ENCODE peak calls at places on chromosomes 5 and 9, in four cellular contexts. P is H7; V is GM12865; F is CD4-positive, alpha-beta memory T cell. U is an unnamed sample.

GRCh38 chr5:163306421-163306820 is 131.0 kb upstream of the CCNG1 start:
- DNase-seq in P (no peak), V (peak), F (no peak), U (no peak)

GRCh38 chr9:35914307-35914807 is 5.1 kb downstream of the SPAAR start:
- DNase-seq in P (peak), V (peak), F (no peak), U (no peak)

GRCh38 chr9:3191715-3192114 is 334.1 kb downstream of the RFX3 start:
- DNase-seq in P (no peak), V (no peak), F (no peak), U (no peak)

GRCh38 chr9:133148351-133149129 is 15.2 kb downstream of the GBGT1 start:
- DNase-seq in P (peak), V (peak), F (peak), U (no peak)

GRCh38 chr5:100777680-100778281 is 125.3 kb downstream of the ST8SIA4 start:
- DNase-seq in P (no peak), V (peak), F (no peak), U (peak)

GRCh38 chr5:50807661-50808060 is 141.2 kb downstream of the PARP8 start:
- DNase-seq in P (no peak), V (no peak), F (no peak), U (peak)

GRCh38 chr5:112626715-112627114 is 111.0 kb upstream of the APC start:
- DNase-seq in P (no peak), V (no peak), F (no peak), U (no peak)

GRCh38 chr5:135437796-135438560 is 9.2 kb downstream of the DCANP1 start:
- DNase-seq in P (peak), V (no peak), F (no peak), U (peak)

GRCh38 chr5:77718934-77719610 is 57.1 kb downstream of the TBCA start:
- DNase-seq in P (no peak), V (peak), F (no peak), U (no peak)

GRCh38 chr5:92944903-92945629 is 636.0 kb downstream of the NR2F1-AS1 start:
- DNase-seq in P (no peak), V (no peak), F (no peak), U (peak)

GRCh38 chr5:41794478-41794877 is 75.7 kb downstream of the OXCT1 start:
- DNase-seq in P (no peak), V (no peak), F (no peak), U (peak)

GRCh38 chr5:135213466-135214239 is 179.6 kb upstream of the PITX1 start:
- DNase-seq in P (no peak), V (no peak), F (no peak), U (no peak)

GRCh38 chr9:14561929-14562386 is 131.3 kb downstream of the ZDHHC21 start:
- DNase-seq in P (peak), V (no peak), F (no peak), U (no peak)

GRCh38 chr5:132659598-132660493 is 1.9 kb downstream of the IL13 start:
- DNase-seq in P (peak), V (peak), F (no peak), U (no peak)

GRCh38 chr5:181223729-181224389 is 778 bp downstream of the TRIM41 start:
- DNase-seq in P (peak), V (peak), F (peak), U (no peak)

GRCh38 chr5:14165375-14166091 is 22.4 kb downstream of the TRIO start:
- DNase-seq in P (no peak), V (no peak), F (no peak), U (no peak)

GRCh38 chr9:103700558-103700957 is 393.6 kb upstream of the SMC2 start:
- DNase-seq in P (no peak), V (no peak), F (no peak), U (peak)

GRCh38 chr9:12091865-12092527 is 601.2 kb upstream of the TYRP1 start:
- DNase-seq in P (peak), V (no peak), F (no peak), U (no peak)

GRCh38 chr5:169499990-169500389 is 83.6 kb upstream of the SPDL1 start:
- DNase-seq in P (no peak), V (no peak), F (no peak), U (no peak)

GRCh38 chr5:80885698-80886000 is 74.5 kb upstream of the RASGRF2 start:
- DNase-seq in P (no peak), V (no peak), F (no peak), U (no peak)

GRCh38 chr9:122366074-122366672 is 4.7 kb upstream of the PTGS1 start:
- DNase-seq in P (no peak), V (no peak), F (no peak), U (no peak)

GRCh38 chr9:69801994-69802393 is 18.6 kb upstream of the CFAP95 start:
- DNase-seq in P (no peak), V (no peak), F (no peak), U (no peak)

GRCh38 chr5:38789777-38790176 is 56.0 kb upstream of the OSMR start:
- DNase-seq in P (no peak), V (no peak), F (no peak), U (no peak)

GRCh38 chr5:74143724-74144330 is 496.7 kb downstream of the ENC1 start:
- DNase-seq in P (no peak), V (no peak), F (no peak), U (no peak)

GRCh38 chr9:22097712-22098111 is 88.6 kb upstream of the CDKN2B start:
- DNase-seq in P (no peak), V (no peak), F (no peak), U (no peak)

GRCh38 chr5:126970517-126971017 is 59.8 kb downstream of the MARCHF3 start:
- DNase-seq in P (no peak), V (no peak), F (no peak), U (peak)

GRCh38 chr5:51226420-51226735 is 156.9 kb upstream of the ISL1 start:
- DNase-seq in P (peak), V (no peak), F (no peak), U (no peak)

DNA sequence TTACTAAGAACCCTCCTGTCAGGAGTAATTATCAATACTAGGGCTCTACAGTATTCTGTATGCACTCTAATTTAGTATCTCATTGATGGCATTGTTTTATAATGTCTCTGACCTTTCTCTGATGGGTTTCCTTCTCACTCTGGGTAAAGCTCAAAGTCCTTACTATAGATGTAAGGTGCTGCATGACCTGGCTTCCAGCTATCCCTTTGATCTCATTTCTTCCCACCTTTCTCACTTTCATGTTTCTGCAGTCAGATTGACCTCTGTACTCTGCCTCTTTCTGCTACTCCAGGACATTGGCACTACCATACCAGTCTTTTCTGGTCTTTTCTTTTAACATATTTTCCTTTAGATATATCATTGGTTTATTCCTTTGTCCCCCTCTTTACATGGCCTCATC is 2332.8 kb upstream of the C9orf72 start:
- DNase-seq in P (no peak), V (no peak), F (no peak), U (no peak)
- H3K4me3 ChIP-seq in P (no peak), V (no peak), F (no peak), U (no peak)

GRCh38 chr9:92463989-92464388 is 18.3 kb downstream of the ASPN start:
- DNase-seq in P (no peak), V (no peak), F (no peak), U (peak)
- H3K4me3 ChIP-seq in P (no peak), V (no peak), F (no peak), U (no peak)

GRCh38 chr9:100427366-100428263 is 672 bp downstream of the MSANTD3 start:
- DNase-seq in P (no peak), V (peak), F (peak), U (no peak)

GRCh38 chr9:100432736-100433135 is 5.8 kb downstream of the MSANTD3 start:
- DNase-seq in P (no peak), V (no peak), F (no peak), U (no peak)

GRCh38 chr9:100428871-100429654 is 2.1 kb downstream of the MSANTD3 start:
- DNase-seq in P (no peak), V (peak), F (no peak), U (peak)

GRCh38 chr9:100426532-100427365 is at the start of gene MSANTD3:
- DNase-seq in P (peak), V (peak), F (peak), U (no peak)

DNA sequence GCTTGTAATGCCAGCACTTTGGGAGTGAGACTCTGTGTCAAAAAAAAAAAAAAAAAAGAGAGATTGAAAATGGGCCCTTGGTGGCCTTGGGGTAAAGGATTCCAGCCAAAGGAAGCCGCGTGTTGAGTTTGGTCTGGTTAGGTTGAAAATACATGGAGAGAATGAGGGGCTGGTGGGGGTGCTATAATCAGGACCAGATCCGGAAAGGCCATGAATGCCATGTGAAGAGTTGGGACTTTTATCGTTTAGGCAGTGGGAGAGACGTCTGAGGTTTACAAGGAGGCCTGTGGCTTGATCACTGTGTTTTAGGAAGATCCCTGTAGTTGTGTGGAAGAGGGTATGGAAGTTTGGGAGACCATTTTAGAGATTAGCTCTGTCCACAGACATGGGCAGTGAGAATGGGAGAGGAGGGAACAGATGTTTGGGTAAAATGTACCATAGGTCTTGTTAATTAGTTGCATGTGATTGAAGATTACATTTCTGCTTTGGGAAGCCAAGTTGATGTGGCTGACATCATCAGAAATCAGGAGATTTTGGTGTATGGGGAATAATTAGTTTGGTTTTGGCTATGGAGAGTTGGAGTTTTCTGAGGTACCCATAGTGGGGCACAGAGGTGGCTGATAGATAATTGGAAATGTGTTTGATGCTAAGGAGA is 3.5 kb downstream of the MSANTD3 start:
- DNase-seq in P (no peak), V (no peak), F (no peak), U (no peak)
- H3K4me3 ChIP-seq in P (no peak), V (no peak), F (no peak), U (no peak)

GRCh38 chr5:59766394-59766793 is 127.1 kb downstream of the PDE4D start:
- DNase-seq in P (no peak), V (no peak), F (no peak), U (no peak)
- H3K4me3 ChIP-seq in P (no peak), V (peak), F (no peak), U (no peak)

GRCh38 chr9:98943682-98944129 is at the start of gene COL15A1:
- DNase-seq in P (peak), V (no peak), F (no peak), U (no peak)
- H3K4me3 ChIP-seq in P (peak), V (no peak), F (no peak), U (peak)

DNA sequence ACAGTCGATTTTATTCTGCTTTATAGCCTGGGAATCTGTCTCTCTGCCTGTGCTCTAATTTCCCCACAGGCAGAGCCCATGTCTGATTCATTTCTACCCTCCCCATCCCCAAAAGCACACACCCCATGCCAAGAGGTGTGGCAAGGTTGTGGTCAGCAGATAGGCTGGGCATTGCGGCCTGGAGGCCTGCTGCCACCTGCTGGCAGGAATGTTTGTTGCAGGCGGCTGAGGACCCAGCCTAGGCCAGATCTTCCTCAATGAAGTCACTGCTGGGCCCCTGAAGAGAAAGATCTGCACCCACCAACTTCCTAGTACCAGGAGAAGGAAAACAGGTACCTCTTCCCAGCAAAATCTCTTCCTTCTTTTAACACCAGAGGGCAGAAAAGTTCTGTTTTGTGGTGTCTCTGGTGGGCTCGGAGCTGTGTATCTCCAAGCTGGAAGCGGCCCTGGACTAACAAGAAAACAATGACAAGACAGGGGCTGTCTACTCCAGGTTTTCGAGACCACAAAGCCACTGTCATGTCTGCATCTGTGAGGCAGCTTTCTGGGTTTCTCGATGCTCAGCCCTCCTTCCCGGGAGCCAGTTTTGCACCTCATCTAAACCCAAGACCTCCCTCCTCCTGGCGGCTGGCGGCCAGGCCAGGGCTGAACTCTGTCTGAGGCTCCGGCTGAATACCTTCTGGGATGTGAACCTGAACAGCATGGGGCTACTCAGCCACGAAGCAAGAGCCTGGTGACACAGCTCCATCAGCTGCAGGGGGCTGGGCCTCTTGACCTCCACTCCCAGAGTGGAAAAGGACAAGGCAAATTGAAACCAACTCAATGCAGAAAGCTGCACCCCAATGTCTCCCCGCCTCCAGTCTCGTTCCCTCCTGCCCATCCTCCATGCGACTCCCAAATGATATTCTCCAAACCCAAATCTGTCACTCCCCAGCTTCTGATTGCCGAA is 4.9 kb downstream of the ANKS6 start:
- DNase-seq in P (peak), V (peak), F (no peak), U (peak)
- H3K4me3 ChIP-seq in P (no peak), V (no peak), F (no peak), U (no peak)

GRCh38 chr9:95497772-95498171 is 19.0 kb downstream of the PTCH1 start:
- DNase-seq in P (no peak), V (no peak), F (no peak), U (peak)

GRCh38 chr9:95494416-95495371 is 22.1 kb downstream of the PTCH1 start:
- DNase-seq in P (peak), V (peak), F (peak), U (peak)

GRCh38 chr9:95495988-95496387 is 20.8 kb downstream of the PTCH1 start:
- DNase-seq in P (no peak), V (no peak), F (no peak), U (no peak)

GRCh38 chr9:95494022-95494415 is 22.8 kb downstream of the PTCH1 start:
- DNase-seq in P (no peak), V (no peak), F (no peak), U (no peak)

GRCh38 chr9:95495529-95495928 is 21.2 kb downstream of the PTCH1 start:
- DNase-seq in P (no peak), V (no peak), F (no peak), U (no peak)
- H3K4me3 ChIP-seq in P (no peak), V (no peak), F (peak), U (no peak)

GRCh38 chr5:102901821-102902448 is 146.8 kb downstream of the PAM start:
- DNase-seq in P (no peak), V (no peak), F (no peak), U (no peak)
- H3K4me3 ChIP-seq in P (no peak), V (no peak), F (no peak), U (no peak)